ENCODE peak calls at places on chromosomes 12 and 14, in seven cellular contexts. M, N, Z, Y, W, I and H are unnamed samples.

GRCh38 chr12:79071498-79071897 is 206.9 kb downstream of the SYT1 start:
- DNase-seq in Z (no peak), Y (no peak), M (no peak), W (no peak), I (no peak), N (peak; percentile 87), H (no peak)

GRCh38 chr12:76450690-76451089 is 102.5 kb upstream of the BBS10 start:
- DNase-seq in W (no peak), Y (no peak), N (peak; percentile 64), Z (peak; percentile 2), I (no peak), M (peak; percentile 42), H (no peak)

GRCh38 chr14:54674342-54674741 is 107.4 kb downstream of the SAMD4A start:
- DNase-seq in I (no peak), Z (no peak), N (no peak), W (no peak), M (no peak), Y (no peak), H (no peak)

GRCh38 chr12:75120202-75120774 is 89.4 kb downstream of the KCNC2 start:
- DNase-seq in I (no peak), W (no peak), Y (no peak), N (no peak), M (no peak), Z (no peak), H (no peak)

GRCh38 chr14:105331575-105332351 is 17.2 kb downstream of the PACS2 start:
- DNase-seq in W (no peak), Y (no peak), N (no peak), I (no peak), Z (no peak), M (no peak), H (no peak)

GRCh38 chr14:74574706-74575105 is 37.3 kb downstream of the LTBP2 start:
- DNase-seq in Z (no peak), Y (no peak), N (peak; percentile 76), I (no peak), M (no peak), W (no peak), H (no peak)

GRCh38 chr14:34324363-34324795 is 137.7 kb downstream of the SPTSSA start:
- DNase-seq in N (no peak), M (peak; percentile 45), I (no peak), Z (peak; percentile 57), Y (no peak), W (no peak), H (no peak)

GRCh38 chr12:54200412-54200811 is 11.6 kb upstream of the SMUG1 start:
- DNase-seq in M (no peak), Z (no peak), W (no peak), Y (no peak), I (no peak), N (no peak), H (no peak)

GRCh38 chr12:110585231-110585799 is 2.2 kb upstream of the PPTC7 start:
- DNase-seq in Y (no peak), Z (no peak), N (peak; percentile 71), W (no peak), M (peak; percentile 15), I (no peak), H (no peak)

GRCh38 chr12:131783915-131784541 is 44.2 kb upstream of the MMP17 start:
- DNase-seq in W (no peak), N (peak; percentile 95), Z (peak; percentile 33), Y (no peak), M (peak; percentile 76), I (no peak), H (no peak)

GRCh38 chr12:48788852-48789775 is at the start of gene ADCY6:
- DNase-seq in I (no peak), Y (peak; percentile 52), N (peak; percentile 91), M (peak; percentile 80), W (peak; percentile 91), Z (peak; percentile 75), H (no peak)

GRCh38 chr12:113195598-113195997 is 10.1 kb downstream of the RITA1 start:
- DNase-seq in I (no peak), Y (no peak), Z (no peak), M (no peak), N (no peak), W (no peak), H (no peak)

GRCh38 chr14:53927171-53927570 is 29.5 kb downstream of the BMP4 start:
- DNase-seq in I (no peak), N (no peak), Z (no peak), M (no peak), Y (no peak), W (no peak), H (no peak)

GRCh38 chr14:105455766-105456660 is 18.6 kb upstream of the CRIP2 start:
- DNase-seq in Z (no peak), M (no peak), W (no peak), N (no peak), Y (no peak), I (no peak), H (no peak)

GRCh38 chr12:72264548-72265175 is 7.5 kb upstream of the TRHDE start:
- DNase-seq in N (no peak), Z (peak; percentile 63), M (peak; percentile 31), I (no peak), W (no peak), Y (no peak), H (no peak)

GRCh38 chr12:52975204-52975603 is 26.3 kb downstream of the KRT18 start:
- DNase-seq in M (peak; percentile 36), W (no peak), Z (no peak), N (peak; percentile 90), I (no peak), Y (no peak), H (no peak)

GRCh38 chr12:93571360-93571853 is 1.1 kb upstream of the SOCS2 start:
- DNase-seq in N (peak; percentile 97), M (peak; percentile 41), Y (no peak), Z (peak; percentile 93), I (peak; percentile 37), W (peak; percentile 85), H (no peak)

GRCh38 chr12:131112016-131112415 is 158.3 kb downstream of the ADGRD1 start:
- DNase-seq in Z (peak; percentile 89), M (peak; percentile 62), I (no peak), N (no peak), W (no peak), Y (no peak), H (no peak)

GRCh38 chr12:113749433-113749815 is 216.7 kb downstream of the RBM19 start:
- DNase-seq in M (no peak), Z (no peak), N (no peak), I (no peak), Y (no peak), W (no peak), H (no peak)

GRCh38 chr14:66281036-66281776 is 205.0 kb upstream of the CCDC196 start:
- DNase-seq in W (no peak), Y (no peak), M (no peak), Z (no peak), I (no peak), N (no peak), H (no peak)

GRCh38 chr12:49920241-49920914 is 16.7 kb upstream of the FAIM2 start:
- DNase-seq in M (no peak), I (no peak), Z (no peak), W (no peak), N (peak; percentile 47), Y (no peak), H (no peak)

GRCh38 chr12:124184456-124184855 is 110.4 kb upstream of the RFLNA start:
- DNase-seq in I (no peak), Z (no peak), N (no peak), Y (no peak), M (no peak), W (no peak), H (no peak)

GRCh38 chr12:22287776-22288621 is 46.5 kb downstream of the ST8SIA1 start:
- DNase-seq in W (no peak), N (no peak), Y (no peak), I (no peak), M (peak; percentile 57), Z (no peak), H (no peak)

GRCh38 chr14:104843442-104844305 is 21.4 kb upstream of the CEP170B start:
- DNase-seq in M (no peak), Z (no peak), Y (no peak), W (no peak), I (no peak), N (peak; percentile 81), H (no peak)

GRCh38 chr12:42283739-42284138 is 42.2 kb downstream of the ZCRB1 start:
- DNase-seq in N (no peak), I (no peak), Y (no peak), W (no peak), Z (no peak), M (no peak), H (no peak)

GRCh38 chr12:31117203-31118011 is 43.7 kb downstream of the DDX11 start:
- DNase-seq in Z (peak; percentile 88), M (peak; percentile 29), Y (no peak), W (no peak), I (peak; percentile 42), N (peak; percentile 85), H (peak; percentile 20)

GRCh38 chr14:68137704-68138619 is 318.4 kb downstream of the RAD51B start:
- DNase-seq in W (no peak), N (peak; percentile 99), I (no peak), M (peak; percentile 83), Z (peak; percentile 15), Y (peak; percentile 64), H (peak; percentile 87)

GRCh38 chr12:108337235-108338223 is 1.6 kb downstream of the CMKLR1 start:
- DNase-seq in Z (peak; percentile 57), N (peak; percentile 80), M (peak; percentile 65), I (no peak), Y (peak; percentile 37), W (no peak), H (peak; percentile 12)

GRCh38 chr12:101021911-101022388 is 188.1 kb downstream of the SLC5A8 start:
- DNase-seq in N (no peak), W (no peak), I (no peak), M (peak; percentile 77), Z (no peak), Y (no peak), H (no peak)

GRCh38 chr12:565589-566105 is 97.6 kb downstream of the NINJ2 start:
- DNase-seq in I (no peak), N (no peak), Z (no peak), W (no peak), M (no peak), Y (no peak), H (no peak)